ENCODE peak calls at places on chromosomes 13 and 19, in four cellular contexts. M is activated T-helper 1 cell treated with Interleukin-2 at 50 U/mL for 16 hours; E is activated naive CD8-positive, alpha-beta T cell treated with anti-CD3 and anti-CD28 coated beads, Interleukin-2, amount 50 U/mL, for 24 hours; K is NCI-H748 treated with DMSO at 0.1 percent for 48 hours. Y is an unnamed sample.

GRCh38 chr19:45883586-45883880 is 2.4 kb downstream of the IRF2BP1 start:
- DNase-seq in M (no peak), E (no peak), K (no peak), Y (no peak)

GRCh38 chr19:11560404-11560988 is 1.5 kb upstream of the ELOF1 start:
- DNase-seq in M (peak), E (peak), K (peak), Y (peak)

GRCh38 chr19:9032136-9032626 is 22.0 kb upstream of the MUC16 start:
- DNase-seq in M (no peak), E (no peak), K (no peak), Y (no peak)

GRCh38 chr13:28684257-28684656 is 25.3 kb downstream of the POMP start:
- DNase-seq in M (no peak), E (no peak), K (no peak), Y (no peak)

GRCh38 chr19:33722456-33723239 is 74.0 kb upstream of the KCTD15 start:
- DNase-seq in M (no peak), E (no peak), K (no peak), Y (peak)

GRCh38 chr13:46622918-46623256 is 69.9 kb downstream of the LRCH1 start:
- DNase-seq in M (no peak), E (no peak), K (no peak), Y (peak)

GRCh38 chr19:46659151-46660007 is 1.6 kb downstream of the DACT3 start:
- DNase-seq in M (no peak), E (peak), K (no peak), Y (no peak)

GRCh38 chr13:23407996-23408395 is 25.5 kb downstream of the SACS start:
- DNase-seq in M (no peak), E (no peak), K (no peak), Y (no peak)

GRCh38 chr13:44653261-44653660 is 77.1 kb upstream of the TSC22D1 start:
- DNase-seq in M (no peak), E (no peak), K (no peak), Y (no peak)

GRCh38 chr19:41309225-41310030 is 544 bp upstream of the CCDC97 start:
- DNase-seq in M (no peak), E (no peak), K (no peak), Y (no peak)

GRCh38 chr19:10013834-10014618 is 743 bp downstream of the RDH8 start:
- DNase-seq in M (no peak), E (no peak), K (no peak), Y (no peak)

GRCh38 chr19:48654299-48655059 is 8.5 kb upstream of the CA11 start:
- DNase-seq in M (no peak), E (no peak), K (no peak), Y (peak)

GRCh38 chr19:3665681-3666544 is 34.4 kb downstream of the PIP5K1C start:
- DNase-seq in M (peak), E (peak), K (no peak), Y (no peak)

GRCh38 chr19:19420570-19421301 is 15.3 kb downstream of the GATAD2A start:
- DNase-seq in M (no peak), E (no peak), K (no peak), Y (no peak)

GRCh38 chr19:1015782-1016646 is 4.9 kb downstream of the TMEM259 start:
- DNase-seq in M (no peak), E (no peak), K (no peak), Y (no peak)

GRCh38 chr19:45361608-45362007 is 8.8 kb downstream of the ERCC2 start:
- DNase-seq in M (no peak), E (no peak), K (no peak), Y (no peak)

GRCh38 chr19:49767967-49768581 is 1.3 kb downstream of the AP2A1 start:
- DNase-seq in M (no peak), E (no peak), K (no peak), Y (no peak)

Y was measured in NCI-H1092 treated with DMSO at 0.1 percent for 48 hours.